ENCODE peak calls at places on chromosomes 5 and 9, in four cellular contexts. One of them, this sample, is unnamed.

GRCh38 chr9:13502503-13502902 is 223.0 kb upstream of the MPDZ start:
- DNase-seq in C1 segment of cervical spinal cord: no peak
- DNase-seq in NCI-H1092 treated with DMSO at 0.1 percent for 48 hours: no peak
- DNase-seq in germinal center: no peak
- DNase-seq in this sample: no peak

GRCh38 chr5:56123531-56124243 is 109.4 kb downstream of the ANKRD55 start:
- DNase-seq in C1 segment of cervical spinal cord: no peak
- DNase-seq in NCI-H1092 treated with DMSO at 0.1 percent for 48 hours: no peak
- DNase-seq in germinal center: no peak
- DNase-seq in this sample: no peak

GRCh38 chr9:9079473-9079872 is 1279.9 kb upstream of the DMAC1 start:
- DNase-seq in C1 segment of cervical spinal cord: no peak
- DNase-seq in NCI-H1092 treated with DMSO at 0.1 percent for 48 hours: no peak
- DNase-seq in germinal center: no peak
- DNase-seq in this sample: no peak

GRCh38 chr9:91089405-91090131 is 272.1 kb downstream of the AUH start:
- DNase-seq in C1 segment of cervical spinal cord: no peak
- DNase-seq in NCI-H1092 treated with DMSO at 0.1 percent for 48 hours: peak; percentile 42
- DNase-seq in germinal center: no peak
- DNase-seq in this sample: no peak

GRCh38 chr5:4513381-4513780 is 626.7 kb upstream of the ADAMTS16 start:
- DNase-seq in C1 segment of cervical spinal cord: no peak
- DNase-seq in NCI-H1092 treated with DMSO at 0.1 percent for 48 hours: no peak
- DNase-seq in germinal center: no peak
- DNase-seq in this sample: no peak

GRCh38 chr5:95822408-95823240 is at the start of gene GLRX:
- DNase-seq in C1 segment of cervical spinal cord: peak; percentile 52
- DNase-seq in NCI-H1092 treated with DMSO at 0.1 percent for 48 hours: peak; percentile 3
- DNase-seq in germinal center: peak; percentile 59
- DNase-seq in this sample: peak; percentile 67

GRCh38 chr9:126989847-126990821 is 75.6 kb downstream of the RALGPS1 start:
- DNase-seq in C1 segment of cervical spinal cord: no peak
- DNase-seq in NCI-H1092 treated with DMSO at 0.1 percent for 48 hours: no peak
- DNase-seq in germinal center: no peak
- DNase-seq in this sample: no peak

GRCh38 chr5:56319281-56320242 is 86.4 kb upstream of the ANKRD55 start:
- DNase-seq in C1 segment of cervical spinal cord: peak; percentile 19
- DNase-seq in NCI-H1092 treated with DMSO at 0.1 percent for 48 hours: peak; percentile 24
- DNase-seq in germinal center: no peak
- DNase-seq in this sample: no peak

GRCh38 chr5:32909207-32909606 is 198.1 kb downstream of the NPR3 start:
- DNase-seq in C1 segment of cervical spinal cord: no peak
- DNase-seq in NCI-H1092 treated with DMSO at 0.1 percent for 48 hours: no peak
- DNase-seq in germinal center: no peak
- DNase-seq in this sample: no peak

GRCh38 chr5:81183811-81184748 is 49.0 kb upstream of the CKMT2 start:
- DNase-seq in C1 segment of cervical spinal cord: no peak
- DNase-seq in NCI-H1092 treated with DMSO at 0.1 percent for 48 hours: no peak
- DNase-seq in germinal center: no peak
- DNase-seq in this sample: no peak

GRCh38 chr5:64165160-64165499 is 513 bp upstream of the RNF180 start:
- DNase-seq in C1 segment of cervical spinal cord: no peak
- DNase-seq in NCI-H1092 treated with DMSO at 0.1 percent for 48 hours: no peak
- DNase-seq in germinal center: no peak
- DNase-seq in this sample: no peak

GRCh38 chr9:91736898-91737601 is 213.0 kb downstream of the ROR2 start:
- DNase-seq in C1 segment of cervical spinal cord: no peak
- DNase-seq in NCI-H1092 treated with DMSO at 0.1 percent for 48 hours: no peak
- DNase-seq in germinal center: no peak
- DNase-seq in this sample: no peak